ENCODE peak calls at places on chromosomes 12 and 14, in eight cellular contexts. Y, W, L, U, Q, K, F and C are unnamed samples.
A peak's percentile ranks its signal among the peaks of the same experiment; 100 is the strongest.

GRCh38 chr14:79369359-79370332 is 841.7 kb downstream of the DIO2 start:
- DNase-seq in Y (no peak), U (no peak), F (no peak), K (no peak), L (no peak), W (peak; percentile 97), Q (peak; percentile 95), C (no peak)

GRCh38 chr12:13373803-13374202 is 177.3 kb downstream of the EMP1 start:
- DNase-seq in U (no peak), W (no peak), K (no peak), L (no peak), Y (no peak), F (no peak), Q (no peak), C (no peak)

GRCh38 chr12:55724226-55724939 is 4.2 kb downstream of the RDH5 start:
- DNase-seq in K (peak; percentile 77), W (peak; percentile 72), L (peak; percentile 87), F (peak; percentile 78), Q (peak; percentile 76), U (peak; percentile 76), Y (no peak), C (peak; percentile 64)

GRCh38 chr14:104977008-104977680 is 1.0 kb downstream of the AHNAK2 start:
- DNase-seq in Y (no peak), F (no peak), Q (no peak), L (peak; percentile 53), K (no peak), W (no peak), U (no peak), C (no peak)

GRCh38 chr14:104895786-104896642 is 28.7 kb upstream of the PLD4 start:
- DNase-seq in L (peak; percentile 48), F (no peak), U (peak; percentile 70), K (peak; percentile 0), W (no peak), Y (no peak), Q (no peak), C (no peak)

GRCh38 chr14:100587248-100587762 is at the start of gene BEGAIN:
- DNase-seq in L (peak; percentile 30), K (no peak), W (no peak), F (no peak), Y (no peak), Q (no peak), U (no peak), C (no peak)

GRCh38 chr14:37470251-37470650 is 124.8 kb downstream of the FOXA1 start:
- DNase-seq in Q (no peak), F (no peak), W (no peak), U (no peak), K (no peak), Y (no peak), L (no peak), C (no peak)

GRCh38 chr12:12798480-12798879 is 13.0 kb downstream of the APOLD1 start:
- DNase-seq in Y (no peak), Q (no peak), L (no peak), U (no peak), W (no peak), K (no peak), F (no peak), C (no peak)

GRCh38 chr12:6770094-6770493 is 2.2 kb upstream of the LAG3 start:
- DNase-seq in K (no peak), L (no peak), Y (no peak), F (no peak), Q (no peak), U (no peak), W (no peak), C (no peak)

GRCh38 chr12:49680075-49680474 is 27.1 kb downstream of the FMNL3 start:
- DNase-seq in F (no peak), U (no peak), W (no peak), Q (no peak), K (no peak), Y (no peak), L (no peak), C (no peak)

GRCh38 chr14:102196436-102197230 is 56.9 kb downstream of the WDR20 start:
- DNase-seq in U (no peak), L (no peak), Y (no peak), W (no peak), K (no peak), F (no peak), Q (no peak), C (no peak)

GRCh38 chr12:6336859-6337744 is 4.8 kb downstream of the TNFRSF1A start:
- DNase-seq in K (peak; percentile 66), U (no peak), W (no peak), F (peak; percentile 54), Q (no peak), Y (peak; percentile 56), L (no peak), C (peak; percentile 43)

GRCh38 chr12:68455676-68456345 is 123.6 kb upstream of the MDM1 start:
- DNase-seq in Y (no peak), U (no peak), F (peak; percentile 13), Q (no peak), W (no peak), L (no peak), K (peak; percentile 57), C (no peak)

GRCh38 chr12:65184858-65185229 is 15.5 kb downstream of the LEMD3 start:
- DNase-seq in L (no peak), W (no peak), U (no peak), Q (no peak), K (no peak), Y (no peak), F (no peak), C (no peak)

GRCh38 chr14:74217672-74218448 is 21.4 kb upstream of the VSX2 start:
- DNase-seq in F (peak; percentile 72), W (peak; percentile 40), Y (peak; percentile 88), Q (peak; percentile 57), U (peak; percentile 77), K (peak; percentile 76), L (peak; percentile 85), C (peak; percentile 57)
- TF ChIP-seq CTCF in F (peak; percentile 89), W (peak; percentile 97), Y (peak; percentile 98), Q (peak; percentile 95), U (peak; percentile 55), K (peak; percentile 97), L (peak; percentile 88), C (peak; percentile 77)

GRCh38 chr14:69839017-69839416 is 40.2 kb upstream of the SMOC1 start:
- DNase-seq in Y (no peak), F (no peak), K (no peak), W (no peak), Q (no peak), L (no peak), U (no peak), C (no peak)
- TF ChIP-seq CTCF in Y (no peak), F (peak; percentile 33), K (no peak), W (no peak), Q (no peak), L (no peak), U (no peak), C (no peak)

GRCh38 chr12:131985145-131985875 is 35.6 kb downstream of the EP400 start:
- DNase-seq in Q (no peak), F (no peak), Y (no peak), W (no peak), K (no peak), U (peak; percentile 28), L (no peak), C (no peak)
- TF ChIP-seq CTCF in Q (no peak), F (no peak), Y (no peak), W (no peak), K (no peak), U (no peak), L (no peak), C (no peak)

DNA sequence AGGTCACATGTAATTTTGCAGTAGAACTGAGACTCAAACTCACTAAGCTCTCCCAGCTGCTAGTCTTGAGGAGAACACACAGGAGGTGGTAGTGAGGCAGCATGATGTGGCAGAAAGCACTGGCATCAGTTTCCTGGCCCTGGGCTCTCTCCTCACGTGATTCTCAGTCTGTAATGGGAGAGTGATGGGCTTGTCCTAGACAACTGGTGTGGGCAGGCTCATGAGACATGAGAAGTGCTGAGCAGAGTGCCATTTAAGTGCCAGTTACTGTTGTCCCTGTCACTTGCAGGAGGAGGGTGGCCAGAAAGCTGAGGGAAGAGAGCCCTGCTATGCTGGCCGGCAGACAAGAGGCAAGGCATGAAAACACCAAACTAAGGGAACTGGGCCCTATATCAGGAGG is 48.5 kb upstream of the OVCH1 start:
- DNase-seq in L (peak; percentile 84), W (no peak), Q (no peak), F (no peak), K (no peak), U (no peak), Y (no peak), C (no peak)
- TF ChIP-seq CTCF in L (peak; percentile 39), W (no peak), Q (no peak), F (no peak), K (no peak), U (no peak), Y (no peak), C (no peak)

GRCh38 chr12:132121283-132121682 is 22.8 kb downstream of the DDX51 start:
- DNase-seq in U (no peak), W (no peak), K (no peak), Q (no peak), F (no peak), L (no peak), Y (no peak), C (no peak)
- TF ChIP-seq CTCF in U (no peak), W (no peak), K (no peak), Q (no peak), F (no peak), L (no peak), Y (no peak), C (no peak)